ENCODE peak calls at places on chromosomes 1 and 21, in nine cellular contexts. D, F, N, Q, U, B, S, A and H are unnamed samples.

GRCh38 chr1:235758931-235759330 is 107.8 kb downstream of the LYST start:
- DNase-seq in D (no peak), F (no peak), N (no peak), Q (no peak), U (no peak), B (no peak), S (no peak), A (no peak), H (no peak)

GRCh38 chr1:21734526-21734925 is 48.4 kb downstream of the USP48 start:
- DNase-seq in D (no peak), F (no peak), N (no peak), Q (no peak), U (no peak), B (no peak), S (no peak), A (no peak), H (no peak)

GRCh38 chr1:25794325-25794724 is 5.7 kb upstream of the SELENON start:
- DNase-seq in D (no peak), F (no peak), N (no peak), Q (peak), U (no peak), B (no peak), S (no peak), A (no peak), H (no peak)

GRCh38 chr1:107228704-107229103 is 87.9 kb downstream of the NTNG1 start:
- DNase-seq in D (no peak), F (no peak), N (no peak), Q (no peak), U (no peak), B (no peak), S (no peak), A (no peak), H (peak)

GRCh38 chr1:20983297-20983889 is 193.3 kb downstream of the EIF4G3 start:
- DNase-seq in D (no peak), F (no peak), N (no peak), Q (no peak), U (no peak), B (no peak), S (no peak), A (peak), H (no peak)

GRCh38 chr1:179141592-179142244 is 59.8 kb downstream of the TOR3A start:
- DNase-seq in D (peak), F (peak), N (no peak), Q (peak), U (peak), B (no peak), S (peak), A (no peak), H (peak)

GRCh38 chr1:227944931-227945890 is 2.5 kb downstream of the WNT9A start:
- DNase-seq in D (no peak), F (no peak), N (no peak), Q (peak), U (no peak), B (no peak), S (no peak), A (peak), H (no peak)

GRCh38 chr1:228964178-228964819 is 229.0 kb downstream of the RHOU start:
- DNase-seq in D (no peak), F (peak), N (peak), Q (peak), U (no peak), B (no peak), S (peak), A (no peak), H (peak)

GRCh38 chr21:22399717-22400520 is 1401.7 kb downstream of the NCAM2 start:
- DNase-seq in D (no peak), F (no peak), N (no peak), Q (no peak), U (no peak), B (no peak), S (no peak), A (no peak), H (no peak)